ENCODE peak calls at places on chromosomes 6 and 20, in seven cellular contexts. I is stomach, A is sigmoid colon, Y is Panc1, B is suprapubic skin, C is H1, G is transverse colon. M is an unnamed sample.

GRCh38 chr20:59933849-59934585 is 580 bp upstream of the SYCP2 start:
- DNase-seq in B (peak; percentile 84), Y (peak; percentile 53), C (peak; percentile 90), I (peak; percentile 85), A (peak; percentile 90), G (peak; percentile 82), M (peak; percentile 84)

GRCh38 chr6:46626228-46626909 is 26.2 kb downstream of the CYP39A1 start:
- DNase-seq in I (no peak), A (no peak), Y (no peak), G (no peak), B (no peak), C (no peak), M (no peak)

GRCh38 chr20:4512891-4513550 is 208.7 kb upstream of the PRND start:
- DNase-seq in G (no peak), C (no peak), B (no peak), Y (peak; percentile 85), A (no peak), I (no peak), M (no peak)

GRCh38 chr6:8236956-8237355 is 134.6 kb upstream of the EEF1E1 start:
- DNase-seq in C (no peak), A (no peak), B (no peak), Y (no peak), G (no peak), I (no peak), M (no peak)

GRCh38 chr6:7674291-7674690 is 51.6 kb upstream of the BMP6 start:
- DNase-seq in C (no peak), G (no peak), Y (no peak), I (no peak), B (no peak), A (no peak), M (no peak)

GRCh38 chr20:45320948-45321595 is 13.0 kb upstream of the MATN4 start:
- DNase-seq in A (no peak), B (no peak), G (no peak), Y (no peak), I (no peak), C (no peak), M (no peak)

GRCh38 chr6:109079981-109080380 is 14.7 kb downstream of the SESN1 start:
- DNase-seq in C (no peak), Y (no peak), B (no peak), I (no peak), A (peak; percentile 90), G (no peak), M (no peak)

GRCh38 chr6:155448823-155449789 is 6.5 kb downstream of the NOX3 start:
- DNase-seq in B (no peak), C (no peak), G (no peak), Y (no peak), I (no peak), A (no peak), M (no peak)

GRCh38 chr6:98835149-98836024 is 1.0 kb downstream of the POU3F2 start:
- DNase-seq in G (no peak), Y (no peak), I (no peak), A (peak; percentile 55), B (no peak), C (peak; percentile 73), M (no peak)

GRCh38 chr6:44668976-44669934 is 281.7 kb downstream of the CDC5L start:
- DNase-seq in Y (no peak), B (no peak), C (no peak), G (no peak), A (no peak), I (no peak), M (no peak)

GRCh38 chr20:50931306-50932015 is at the start of gene ADNP:
- DNase-seq in A (peak; percentile 96), I (peak; percentile 91), Y (peak; percentile 83), B (peak; percentile 93), G (peak; percentile 92), C (peak; percentile 90), M (peak; percentile 90)

GRCh38 chr20:3931664-3932063 is 42.5 kb downstream of the PANK2 start:
- DNase-seq in G (no peak), I (no peak), C (no peak), B (no peak), Y (no peak), A (no peak), M (no peak)

GRCh38 chr6:31529329-31530150 is 778 bp downstream of the MCCD1 start:
- DNase-seq in Y (no peak), A (no peak), B (no peak), I (no peak), C (no peak), G (no peak), M (no peak)
- TF ChIP-seq POLR2AphosphoS5 in Y (peak; percentile 76), A (no peak), B (no peak), I (no peak), C (no peak), G (no peak), M (no peak)

DNA sequence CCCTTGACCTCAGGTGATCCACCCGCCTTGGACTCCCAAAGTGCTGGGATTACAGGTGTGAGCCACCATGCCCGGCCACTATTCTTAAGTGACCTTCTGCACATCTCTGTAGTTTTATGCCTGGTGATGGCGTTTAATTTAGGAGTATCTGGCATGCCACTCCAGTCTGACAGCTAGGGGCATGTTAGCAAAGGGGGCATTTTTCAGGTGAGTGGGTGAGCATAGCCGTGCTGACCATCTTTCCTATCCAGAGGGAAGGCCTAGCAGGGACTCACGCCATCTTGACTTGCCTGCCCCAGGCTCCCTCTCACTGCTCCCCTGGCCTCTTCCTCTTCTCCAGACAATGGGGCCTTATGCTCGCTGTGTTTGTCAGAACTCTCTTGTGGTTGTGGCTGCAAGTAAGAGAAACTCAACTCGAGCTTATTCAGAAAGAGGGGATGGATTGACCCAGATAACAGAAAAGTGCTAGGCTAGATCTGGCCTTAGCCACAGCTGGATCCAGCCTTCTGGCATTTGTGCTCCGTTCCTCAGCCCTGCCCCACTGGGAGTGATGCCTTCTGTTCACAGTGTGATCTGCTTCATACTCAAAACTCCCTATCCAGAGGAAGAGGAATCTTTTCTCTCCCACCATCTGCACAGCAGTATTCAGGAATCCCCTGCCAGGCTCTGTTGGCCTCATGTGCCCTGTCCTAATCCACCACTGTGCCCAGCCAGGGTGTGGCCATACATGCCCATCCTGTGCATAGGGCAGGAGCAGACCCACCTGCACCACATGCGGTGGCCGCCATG is 174.5 kb upstream of the AKAP12 start:
- DNase-seq in C (peak; percentile 33), I (no peak), A (no peak), Y (no peak), B (no peak), G (no peak), M (no peak)
- H3K27ac ChIP-seq in C (no peak overlapping the region), I (no peak overlapping the region), A (no peak overlapping the region), Y (peak overlapping the region; percentile 98), B (no peak overlapping the region), G (no peak overlapping the region), M (no peak overlapping the region)

GRCh38 chr6:128882991-128883571 is at the start of gene LAMA2:
- DNase-seq in C (peak; percentile 87), I (peak; percentile 72), G (peak; percentile 41), Y (no peak), B (peak; percentile 86), A (peak; percentile 92), M (peak; percentile 49)
- H3K4me3 ChIP-seq in C (peak within 1 kb of the TSS; percentile 53), I (peak within 1 kb of the TSS; percentile 64), G (peak within 1 kb of the TSS; percentile 38), Y (no peak within 1 kb of the TSS), B (peak within 1 kb of the TSS; percentile 46), A (peak within 1 kb of the TSS; percentile 64), M (peak within 1 kb of the TSS; percentile 53)

GRCh38 chr6:152828431-152828830 is 77.8 kb downstream of the VIP start:
- DNase-seq in G (no peak), C (no peak), B (no peak), Y (no peak), A (no peak), I (no peak), M (no peak)
- TF ChIP-seq POLR2AphosphoS5 in G (no peak), C (no peak), B (no peak), Y (no peak), A (no peak), I (no peak), M (no peak)

DNA sequence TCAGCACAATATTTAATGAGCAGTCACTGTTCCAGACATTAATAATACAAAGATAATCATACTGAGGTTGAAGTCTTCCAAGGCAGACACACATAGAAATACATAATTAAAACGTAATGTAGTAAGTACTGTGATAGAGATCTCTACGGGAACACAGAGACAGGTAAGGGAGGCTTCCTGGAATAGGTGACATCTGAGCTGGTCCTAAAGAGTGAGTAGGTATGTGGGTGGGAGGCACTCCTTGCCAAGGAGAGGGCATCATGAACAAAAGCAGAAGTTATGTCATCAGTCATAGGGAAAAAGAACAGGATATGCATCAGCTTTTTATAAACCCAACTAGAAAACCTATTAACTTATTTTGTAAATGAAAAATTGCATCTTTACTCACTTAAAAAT is 110.0 kb downstream of the MAP7 start:
- DNase-seq in G (no peak), A (no peak), Y (no peak), C (no peak), I (no peak), B (no peak), M (no peak)
- H3K27ac ChIP-seq in G (peak overlapping the region; percentile 70), A (no peak overlapping the region), Y (no peak overlapping the region), C (no peak overlapping the region), I (peak overlapping the region; percentile 55), B (no peak overlapping the region), M (no peak overlapping the region)

GRCh38 chr6:1624848-1625341 is 15.2 kb downstream of the FOXC1 start:
- DNase-seq in C (no peak), A (no peak), G (no peak), B (peak; percentile 57), I (no peak), Y (no peak), M (no peak)

GRCh38 chr6:1627884-1628550 is 18.3 kb downstream of the FOXC1 start:
- DNase-seq in Y (no peak), G (no peak), A (peak; percentile 17), C (no peak), I (no peak), B (no peak), M (no peak)

GRCh38 chr6:1625926-1626413 is 16.3 kb downstream of the FOXC1 start:
- DNase-seq in Y (no peak), A (no peak), I (no peak), G (no peak), B (peak; percentile 28), C (no peak), M (no peak)

GRCh38 chr6:1625352-1625773 is 15.6 kb downstream of the FOXC1 start:
- DNase-seq in Y (no peak), A (no peak), G (no peak), B (no peak), C (no peak), I (no peak), M (no peak)

DNA sequence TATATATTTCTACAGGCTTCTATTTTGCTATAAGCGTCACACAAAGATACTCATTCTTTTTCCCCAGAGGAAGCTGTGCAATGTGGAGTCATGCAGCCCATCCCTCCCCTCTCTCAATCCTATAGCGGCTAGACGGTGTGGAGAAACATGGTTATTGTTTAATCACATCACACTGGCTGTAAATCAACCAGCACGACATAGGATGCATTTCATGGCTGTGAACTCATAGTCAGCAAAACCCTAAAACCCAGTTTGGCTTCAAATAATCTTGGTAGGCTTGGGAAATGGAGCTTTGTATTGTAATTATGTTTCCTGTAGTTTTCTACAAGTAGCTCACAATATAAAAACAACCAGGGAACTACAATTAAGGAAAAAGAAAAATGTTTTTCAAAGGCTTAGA is 16.8 kb downstream of the FOXC1 start:
- DNase-seq in G (no peak), I (no peak), C (no peak), B (no peak), A (no peak), Y (no peak), M (no peak)
- H3K4me3 ChIP-seq in G (no peak overlapping the region), I (no peak overlapping the region), C (no peak overlapping the region), B (no peak overlapping the region), A (no peak overlapping the region), Y (no peak overlapping the region), M (no peak overlapping the region)

M was measured in breast epithelium.